ENCODE peak calls at places on chromosomes 3 and 15, in six cellular contexts. F is thyroid gland, U is adrenal gland, O is A549, V is dorsolateral prefrontal cortex, N is cardiac muscle cell. B is an unnamed sample.
A peak's percentile ranks its signal among the peaks of the same experiment; 100 is the strongest.

GRCh38 chr15:98705070-98705469 is 56.7 kb downstream of the IGF1R start:
- DNase-seq in V (no peak), O (no peak), U (no peak), N (no peak), F (no peak), B (no peak)

GRCh38 chr15:65192016-65192415 is 6.9 kb upstream of the CLPX start:
- DNase-seq in U (no peak), O (no peak), F (no peak), V (no peak), N (peak; percentile 25), B (no peak)

GRCh38 chr15:39438795-39439577 is 141.9 kb upstream of the THBS1 start:
- DNase-seq in F (no peak), N (peak; percentile 80), V (peak; percentile 51), O (no peak), U (no peak), B (no peak)

GRCh38 chr3:111906667-111907066 is 47.6 kb downstream of the PHLDB2 start:
- DNase-seq in U (no peak), N (peak; percentile 17), O (no peak), F (no peak), V (no peak), B (no peak)

GRCh38 chr3:28039234-28039633 is 202.2 kb upstream of the CMC1 start:
- DNase-seq in V (no peak), O (no peak), N (no peak), U (no peak), F (no peak), B (no peak)

GRCh38 chr3:43782541-43782940 is 91.8 kb downstream of the ABHD5 start:
- DNase-seq in N (no peak), U (no peak), O (no peak), F (no peak), V (no peak), B (no peak)

GRCh38 chr3:52056521-52056967 is at the start of gene DUSP7:
- DNase-seq in V (no peak), U (peak; percentile 58), F (peak; percentile 66), O (peak; percentile 21), N (peak; percentile 76), B (peak; percentile 57)

GRCh38 chr3:52193059-52193458 is 4.9 kb upstream of the ALAS1 start:
- DNase-seq in O (peak; percentile 43), U (peak; percentile 96), V (peak; percentile 87), F (peak; percentile 61), N (peak; percentile 46), B (no peak)

GRCh38 chr3:171829841-171830559 is 13.1 kb upstream of the TMEM212 start:
- DNase-seq in N (peak; percentile 90), V (peak; percentile 54), F (peak; percentile 59), U (peak; percentile 78), O (peak; percentile 68), B (peak; percentile 87)

GRCh38 chr15:75204340-75205063 is 2.8 kb downstream of the C15orf39 start:
- DNase-seq in F (peak; percentile 96), N (peak; percentile 91), V (peak; percentile 90), U (peak; percentile 96), O (peak; percentile 99), B (peak; percentile 97)

GRCh38 chr3:13016083-13016725 is 57.0 kb downstream of the IQSEC1 start:
- DNase-seq in U (peak; percentile 74), N (no peak), O (no peak), F (peak; percentile 83), V (no peak), B (peak; percentile 71)

GRCh38 chr3:4963669-4964589 is 15.3 kb upstream of the BHLHE40 start:
- DNase-seq in V (no peak), F (no peak), N (no peak), O (no peak), U (no peak), B (no peak)

GRCh38 chr3:71285086-71285485 is 298.4 kb downstream of the FOXP1 start:
- DNase-seq in V (no peak), F (no peak), U (no peak), O (no peak), N (no peak), B (no peak)

GRCh38 chr3:42180901-42181300 is 85.1 kb downstream of the CCK start:
- DNase-seq in F (no peak), O (no peak), U (no peak), V (no peak), N (no peak), B (no peak)

GRCh38 chr15:89753855-89754254 is 2.8 kb upstream of the MESP1 start:
- DNase-seq in F (no peak), V (no peak), O (no peak), N (no peak), U (no peak), B (no peak)

DNA sequence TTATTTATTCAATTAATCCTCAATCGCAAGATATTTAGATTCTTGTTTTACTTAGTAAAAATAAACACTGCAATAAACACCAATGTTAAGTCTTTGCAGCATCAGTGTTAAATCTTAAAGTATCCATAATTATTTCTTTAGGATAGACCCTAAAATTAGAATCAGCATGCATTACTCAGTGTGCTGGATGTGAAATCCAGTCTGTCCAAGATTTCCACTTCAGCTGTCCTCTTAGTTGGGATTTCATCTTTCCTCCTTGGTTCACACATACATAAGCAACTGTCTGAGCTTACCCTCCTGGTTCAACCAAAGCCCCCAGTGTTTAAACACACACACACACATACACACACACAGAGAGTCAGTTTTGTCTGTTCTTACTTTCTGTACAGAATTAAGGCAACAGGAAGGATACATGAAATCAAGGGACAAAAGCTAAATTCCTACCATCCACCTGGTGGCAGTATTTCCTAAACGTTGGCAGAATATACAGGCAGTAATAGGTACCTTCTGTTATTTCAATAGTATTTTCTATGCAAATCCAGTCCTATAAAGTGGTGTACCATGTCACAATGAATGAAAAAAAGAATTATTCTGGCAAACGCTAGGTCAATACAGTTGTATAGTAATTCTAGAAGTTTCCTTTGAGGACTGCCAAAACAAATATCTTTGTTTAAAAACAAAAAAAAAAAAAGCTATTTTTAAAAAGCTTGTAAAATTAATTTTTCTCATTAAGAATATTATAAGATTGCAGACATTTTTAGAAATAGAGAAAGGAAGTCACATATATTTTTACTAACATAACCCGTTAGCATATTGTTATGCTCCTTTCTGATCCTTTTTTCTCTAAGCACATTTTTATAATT is 27.3 kb upstream of the DMXL2 start:
- DNase-seq in V (peak; percentile 44), N (peak; percentile 88), O (peak; percentile 75), F (peak; percentile 4), U (peak; percentile 51), B (peak; percentile 22)
- TF ChIP-seq CTCF in V (peak; percentile 96), N (peak; percentile 66), O (peak; percentile 98), F (peak; percentile 71), U (peak; percentile 71), B (peak; percentile 68)

GRCh38 chr15:58390118-58390517 is 41.7 kb upstream of the LIPC start:
- DNase-seq in U (no peak), N (no peak), O (no peak), F (no peak), V (no peak), B (no peak)

GRCh38 chr15:58386641-58387040 is 45.1 kb upstream of the LIPC start:
- DNase-seq in N (no peak), F (no peak), O (no peak), U (no peak), V (no peak), B (no peak)

GRCh38 chr15:58386081-58386480 is 45.7 kb upstream of the LIPC start:
- DNase-seq in V (no peak), F (no peak), O (no peak), N (no peak), U (no peak), B (no peak)

GRCh38 chr15:58384667-58385066 is 47.1 kb upstream of the LIPC start:
- DNase-seq in N (no peak), O (no peak), F (no peak), U (no peak), V (no peak), B (no peak)

GRCh38 chr15:58387130-58387529 is 44.7 kb upstream of the LIPC start:
- DNase-seq in V (no peak), N (peak; percentile 46), O (no peak), F (no peak), U (no peak), B (no peak)
- H3K27ac ChIP-seq in V (no peak overlapping the region), N (no peak overlapping the region), O (no peak overlapping the region), F (no peak overlapping the region), U (no peak overlapping the region), B (no peak overlapping the region)

GRCh38 chr15:92316586-92317295 is 76.9 kb upstream of the ST8SIA2 start:
- DNase-seq in O (no peak), N (no peak), V (no peak), F (no peak), U (no peak), B (no peak)

GRCh38 chr15:92315144-92315543 is 78.5 kb upstream of the ST8SIA2 start:
- DNase-seq in F (no peak), N (no peak), U (no peak), V (no peak), O (no peak), B (no peak)

DNA sequence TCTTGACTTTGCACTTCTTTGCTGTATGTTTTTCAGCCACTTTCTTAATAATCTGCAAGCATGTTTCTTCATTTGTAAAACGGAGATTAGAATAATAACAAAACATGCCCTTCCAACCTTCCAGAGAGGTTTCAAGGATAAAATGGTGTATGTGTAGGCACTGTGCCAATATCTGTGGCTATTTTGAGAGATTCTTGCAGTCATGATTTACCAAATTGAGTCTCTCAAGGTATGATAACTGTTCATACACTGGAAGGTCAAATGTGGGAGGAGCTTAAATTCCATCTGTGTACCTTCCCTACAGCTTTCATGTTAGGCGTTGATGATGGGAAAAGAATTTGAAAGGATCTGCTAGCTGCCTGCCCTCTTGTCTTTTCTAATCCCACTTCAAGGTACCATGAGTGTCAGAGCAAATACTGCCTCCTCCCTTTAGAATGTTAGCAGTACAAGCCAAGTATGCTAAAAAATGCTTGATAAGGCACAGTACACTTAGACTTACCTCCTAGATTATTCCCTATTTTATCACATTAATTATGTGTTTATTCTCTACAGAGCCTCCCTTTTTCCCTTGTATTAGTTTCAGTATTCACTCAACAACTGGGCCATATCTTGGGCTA is 78.0 kb upstream of the ST8SIA2 start:
- DNase-seq in N (no peak), V (no peak), O (no peak), F (no peak), U (no peak), B (no peak)
- TF ChIP-seq CTCF in N (no peak), V (no peak), O (no peak), F (no peak), U (no peak), B (no peak)

DNA sequence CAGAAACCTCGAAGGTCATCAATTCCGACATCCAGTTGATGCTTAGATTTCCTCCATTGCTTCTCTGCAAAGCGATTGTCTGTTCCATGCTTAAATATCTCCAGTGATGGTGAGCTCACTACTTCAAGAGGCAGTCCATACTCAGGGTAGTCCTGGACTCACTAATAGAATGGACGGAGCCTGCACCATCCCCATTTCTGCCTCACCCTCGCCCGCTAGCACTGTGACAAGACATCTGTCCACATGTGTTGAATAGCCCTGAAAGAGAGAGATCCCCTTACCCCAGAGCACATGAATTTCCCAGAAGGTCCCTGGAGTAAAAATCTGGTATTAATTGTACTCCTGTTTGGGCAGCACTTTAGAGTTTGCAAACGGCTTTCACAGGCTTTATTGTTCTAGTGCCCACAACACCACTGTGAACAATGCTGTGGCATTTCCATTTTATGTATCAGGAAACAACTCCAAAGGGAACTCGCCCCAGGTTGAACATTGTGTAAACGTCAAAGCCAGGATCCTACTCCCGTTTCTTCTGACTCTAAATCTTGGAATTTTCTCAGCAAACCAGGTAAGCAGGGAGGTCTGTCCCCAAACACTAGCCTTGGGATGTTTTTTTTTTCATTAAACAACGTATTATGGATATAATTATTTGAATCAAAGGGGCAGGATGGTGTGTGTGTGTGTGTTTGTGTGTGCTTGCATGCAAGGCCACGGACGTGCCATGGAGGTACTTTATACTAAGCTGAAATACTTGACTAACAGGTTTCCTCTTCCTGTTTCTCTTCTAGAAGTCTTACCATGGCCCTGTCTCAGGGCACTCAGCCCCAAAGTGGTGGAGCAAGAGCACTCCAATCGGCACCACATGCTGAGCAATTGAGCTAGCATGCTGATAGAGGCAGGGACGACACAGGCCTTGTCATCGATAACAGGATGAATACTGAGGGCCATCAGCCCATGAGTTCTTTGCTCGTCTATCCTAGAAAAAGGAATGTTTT is 198.3 kb downstream of the OPA1 start:
- DNase-seq in V (no peak), O (no peak), F (peak; percentile 91), N (no peak), U (no peak), B (no peak)
- H3K27ac ChIP-seq in V (no peak overlapping the region), O (no peak overlapping the region), F (peak overlapping the region; percentile 73), N (no peak overlapping the region), U (no peak overlapping the region), B (no peak overlapping the region)